ENCODE peak calls at places on chromosome 1, in six cellular contexts. G, H, N, S, I and Q are unnamed samples.
A peak's percentile ranks its signal among the peaks of the same experiment; 100 is the strongest.

GRCh38 chr1:165843304-165843703 is 15.9 kb downstream of the UCK2 start:
- DNase-seq in G (no peak), H (no peak), N (no peak), S (no peak), I (no peak), Q (no peak)

GRCh38 chr1:178282949-178283367 is 189.1 kb downstream of the RASAL2 start:
- DNase-seq in G (no peak), H (no peak), N (peak; percentile 71), S (no peak), I (peak; percentile 44), Q (peak; percentile 72)

GRCh38 chr1:42950146-42950480 is 8.6 kb downstream of the SLC2A1 start:
- DNase-seq in G (no peak), H (no peak), N (no peak), S (no peak), I (no peak), Q (peak; percentile 49)

GRCh38 chr1:180548686-180549326 is 10.0 kb upstream of the OVAAL start:
- DNase-seq in G (peak; percentile 79), H (no peak), N (no peak), S (no peak), I (no peak), Q (no peak)

GRCh38 chr1:91846007-91846620 is 39.8 kb downstream of the TGFBR3 start:
- DNase-seq in G (peak; percentile 28), H (no peak), N (peak; percentile 18), S (no peak), I (peak; percentile 51), Q (no peak)

GRCh38 chr1:77037038-77037437 is 169.8 kb downstream of the ST6GALNAC5 start:
- DNase-seq in G (no peak), H (no peak), N (no peak), S (no peak), I (no peak), Q (no peak)

GRCh38 chr1:182003025-182003725 is 58.3 kb downstream of the ZNF648 start:
- DNase-seq in G (no peak), H (no peak), N (no peak), S (no peak), I (no peak), Q (no peak)

GRCh38 chr1:107750364-107750959 is 214.5 kb downstream of the VAV3 start:
- DNase-seq in G (peak; percentile 82), H (peak; percentile 51), N (peak; percentile 64), S (peak; percentile 36), I (peak; percentile 87), Q (peak; percentile 73)

GRCh38 chr1:47424336-47424982 is 8.4 kb downstream of the FOXE3 start:
- DNase-seq in G (peak; percentile 90), H (peak; percentile 87), N (peak; percentile 63), S (no peak), I (peak; percentile 66), Q (peak; percentile 48)

GRCh38 chr1:232629250-232630046 is 485 bp downstream of the SIPA1L2 start:
- DNase-seq in G (peak; percentile 76), H (peak; percentile 56), N (peak; percentile 26), S (no peak), I (peak; percentile 55), Q (peak; percentile 32)

GRCh38 chr1:246682231-246682895 is 41.8 kb upstream of the SCCPDH start:
- DNase-seq in G (no peak), H (no peak), N (no peak), S (no peak), I (no peak), Q (no peak)

GRCh38 chr1:202276081-202276715 is 65.5 kb downstream of the UBE2T start:
- DNase-seq in G (no peak), H (peak; percentile 9), N (no peak), S (no peak), I (no peak), Q (no peak)

GRCh38 chr1:47703161-47703825 is 265.4 kb downstream of the FOXD2 start:
- DNase-seq in G (no peak), H (no peak), N (no peak), S (no peak), I (no peak), Q (no peak)

GRCh38 chr1:50978852-50979781 is 9.1 kb downstream of the CDKN2C start:
- DNase-seq in G (peak; percentile 41), H (no peak), N (peak; percentile 75), S (no peak), I (no peak), Q (no peak)

DNA sequence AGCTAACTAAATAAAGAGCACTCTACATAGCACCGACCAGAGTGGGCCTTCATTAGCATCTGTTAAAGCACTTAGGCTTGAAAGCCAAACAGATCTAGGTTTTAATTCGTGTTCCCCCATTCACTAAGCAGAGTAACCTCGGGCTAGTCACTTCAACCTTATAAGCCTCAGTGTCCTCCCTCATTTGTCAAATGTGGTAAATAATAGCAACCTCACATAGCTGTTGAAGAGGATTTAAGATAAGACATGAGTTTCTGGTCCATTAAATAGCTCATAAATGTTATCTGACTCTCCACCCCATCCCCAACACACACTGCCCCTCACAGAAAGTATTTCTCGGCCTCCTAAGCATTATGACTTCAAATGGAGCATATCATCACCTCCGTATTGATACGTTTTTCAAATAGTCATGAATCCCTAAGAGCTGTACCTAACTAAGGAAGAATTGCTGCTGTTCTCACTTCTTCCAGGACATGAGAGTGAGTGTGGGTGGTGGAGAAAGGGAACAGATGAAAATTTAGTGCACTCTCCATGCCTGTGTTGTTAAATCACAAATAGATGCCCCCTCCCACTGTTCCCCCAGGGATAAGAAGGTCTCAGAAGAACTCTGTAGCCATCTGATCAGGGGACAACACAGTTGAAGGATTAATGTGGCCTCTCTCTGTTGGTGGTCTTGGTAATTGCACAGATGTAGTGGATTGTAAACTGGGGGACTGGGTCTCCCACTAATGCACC is 47.6 kb downstream of the PLPP3 start:
- DNase-seq in G (no peak), H (no peak), N (no peak), S (no peak), I (no peak), Q (no peak)
- H3K4me2 ChIP-seq in G (peak overlapping the region; percentile 46), H (no peak overlapping the region), N (no peak overlapping the region), S (no peak overlapping the region), I (no peak overlapping the region), Q (no peak overlapping the region)

DNA sequence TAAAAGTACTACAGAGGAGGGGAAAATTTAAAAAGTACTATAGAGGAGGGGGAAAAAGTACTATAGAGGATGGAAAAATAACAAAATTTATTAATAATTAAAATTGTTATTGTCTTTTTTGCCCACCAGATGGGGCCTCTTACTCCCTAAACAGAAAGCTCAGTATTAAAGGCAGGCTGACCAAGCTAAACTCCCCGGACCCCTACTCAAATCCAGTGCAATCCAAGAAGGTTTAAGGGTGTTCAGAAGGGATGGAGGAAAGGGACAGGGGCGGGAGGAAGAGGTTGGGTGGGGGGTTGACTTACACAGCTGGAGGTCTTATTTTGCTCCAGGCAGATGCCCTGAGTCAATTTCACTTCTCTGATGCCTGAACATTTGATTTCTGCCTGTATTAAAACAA is 13.7 kb downstream of the CD34 start:
- DNase-seq in G (peak; percentile 44), H (no peak), N (no peak), S (no peak), I (no peak), Q (no peak)
- TF ChIP-seq CTCF in G (peak; percentile 46), H (peak; percentile 48), N (peak; percentile 60), S (peak; percentile 15), I (peak; percentile 48), Q (peak; percentile 37)

GRCh38 chr1:150146853-150147542 is 2.7 kb upstream of the PLEKHO1 start:
- DNase-seq in G (no peak), H (peak; percentile 8), N (no peak), S (no peak), I (no peak), Q (no peak)
- H3K4me2 ChIP-seq in G (no peak overlapping the region), H (no peak overlapping the region), N (no peak overlapping the region), S (no peak overlapping the region), I (no peak overlapping the region), Q (no peak overlapping the region)

GRCh38 chr1:84998642-84999280 is 1.8 kb upstream of the MCOLN2 start:
- DNase-seq in G (peak; percentile 37), H (no peak), N (no peak), S (no peak), I (peak; percentile 7), Q (no peak)
- TF ChIP-seq CTCF in G (no peak), H (no peak), N (no peak), S (no peak), I (no peak), Q (no peak)

GRCh38 chr1:45769261-45769932 is 18.9 kb upstream of the IPP start:
- DNase-seq in G (peak; percentile 15), H (peak; percentile 34), N (no peak), S (peak; percentile 19), I (no peak), Q (peak; percentile 89)

GRCh38 chr1:45767035-45767434 is 16.6 kb upstream of the IPP start:
- DNase-seq in G (no peak), H (no peak), N (no peak), S (no peak), I (no peak), Q (no peak)

GRCh38 chr1:45765999-45766792 is 15.7 kb upstream of the IPP start:
- DNase-seq in G (no peak), H (no peak), N (no peak), S (no peak), I (no peak), Q (no peak)
- H3K4me2 ChIP-seq in G (no peak overlapping the region), H (no peak overlapping the region), N (no peak overlapping the region), S (no peak overlapping the region), I (no peak overlapping the region), Q (no peak overlapping the region)

GRCh38 chr1:172322219-172323061 is 98.0 kb upstream of the C1orf105 start:
- DNase-seq in G (no peak), H (no peak), N (peak; percentile 92), S (no peak), I (peak; percentile 56), Q (peak; percentile 67)
- TF ChIP-seq CTCF in G (no peak), H (no peak), N (no peak), S (no peak), I (no peak), Q (no peak)

DNA sequence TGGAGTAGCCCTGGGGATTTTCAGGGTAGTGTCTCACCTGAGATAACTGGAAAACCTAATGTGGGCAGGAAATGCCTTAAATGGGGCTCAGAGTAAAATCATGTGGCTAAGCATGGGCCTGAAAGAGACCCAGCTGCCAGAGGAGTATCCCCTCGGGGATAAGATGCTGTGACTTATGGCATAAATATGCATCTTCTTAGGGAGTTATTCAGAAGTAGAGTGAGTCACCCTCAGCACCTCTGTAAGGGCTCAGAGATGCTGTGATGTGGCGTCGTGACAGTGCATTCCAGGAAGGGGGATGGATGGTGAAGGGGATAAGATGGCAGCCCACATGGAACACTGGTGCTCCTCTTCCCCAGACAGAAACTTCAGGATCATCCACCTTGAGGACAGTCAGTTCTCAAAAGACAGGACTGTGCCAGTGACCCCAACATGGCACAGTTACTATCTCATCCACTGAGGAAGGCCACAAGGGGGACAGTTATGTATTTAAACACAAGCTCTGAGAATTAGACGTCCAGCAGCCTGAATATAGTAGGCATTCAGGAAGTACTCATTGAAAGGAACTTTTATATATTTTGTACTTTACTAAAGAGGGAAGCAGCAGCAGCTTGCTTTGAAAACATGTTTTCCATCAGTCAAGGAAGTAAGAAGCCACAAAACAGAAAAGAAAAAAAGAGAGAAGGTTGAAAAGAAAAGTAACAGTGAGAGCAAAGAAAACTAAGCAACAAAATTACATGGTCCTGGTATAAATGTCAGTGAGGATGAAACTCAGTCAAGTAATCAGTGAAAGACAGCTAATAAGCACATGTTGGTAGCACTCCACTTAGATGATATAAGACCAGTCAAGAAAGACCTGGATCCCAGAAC is 8.3 kb downstream of the IL24 start:
- DNase-seq in G (no peak), H (no peak), N (peak; percentile 77), S (peak; percentile 97), I (no peak), Q (peak; percentile 97)
- H3K4me2 ChIP-seq in G (no peak overlapping the region), H (no peak overlapping the region), N (peak overlapping the region; percentile 23), S (peak overlapping the region; percentile 26), I (no peak overlapping the region), Q (peak overlapping the region; percentile 46)